ENCODE peak calls at places on chromosomes 2 and 18, in five cellular contexts. One of them, this sample, is unnamed.
A peak's percentile ranks its signal among the peaks of the same experiment; 100 is the strongest.

GRCh38 chr2:47249931-47250330 is 94.8 kb upstream of the STPG4 start:
- DNase-seq in mucosa of descending colon: no peak
- DNase-seq in cardiac muscle cell: no peak
- DNase-seq in right cardiac atrium: no peak
- DNase-seq in psoas muscle: no peak
- DNase-seq in this sample: no peak

GRCh38 chr18:48158721-48159120 is 228.3 kb upstream of the SMAD2 start:
- DNase-seq in mucosa of descending colon: no peak
- DNase-seq in psoas muscle: no peak
- DNase-seq in right cardiac atrium: no peak
- DNase-seq in cardiac muscle cell: no peak
- DNase-seq in this sample: no peak

GRCh38 chr2:20156826-20157605 is 67.9 kb downstream of the SDC1 start:
- DNase-seq in cardiac muscle cell: no peak
- DNase-seq in psoas muscle: no peak
- DNase-seq in right cardiac atrium: no peak
- DNase-seq in mucosa of descending colon: no peak
- DNase-seq in this sample: no peak

GRCh38 chr2:74249406-74250122 is 51.1 kb downstream of the MTHFD2 start:
- DNase-seq in cardiac muscle cell: no peak
- DNase-seq in right cardiac atrium: no peak
- DNase-seq in psoas muscle: no peak
- DNase-seq in mucosa of descending colon: no peak
- DNase-seq in this sample: no peak

GRCh38 chr2:63041592-63041991 is 9.0 kb upstream of the OTX1 start:
- DNase-seq in cardiac muscle cell: no peak
- DNase-seq in psoas muscle: no peak
- DNase-seq in right cardiac atrium: no peak
- DNase-seq in mucosa of descending colon: no peak
- DNase-seq in this sample: no peak

GRCh38 chr18:3579701-3580100 is 129.7 kb downstream of the TGIF1 start:
- DNase-seq in psoas muscle: no peak
- DNase-seq in right cardiac atrium: no peak
- DNase-seq in mucosa of descending colon: no peak
- DNase-seq in cardiac muscle cell: no peak
- DNase-seq in this sample: no peak

GRCh38 chr2:39631256-39631655 is 34.5 kb upstream of the TMEM178A start:
- DNase-seq in mucosa of descending colon: no peak
- DNase-seq in right cardiac atrium: no peak
- DNase-seq in psoas muscle: no peak
- DNase-seq in cardiac muscle cell: no peak
- DNase-seq in this sample: no peak

GRCh38 chr2:142033393-142033792 is 97.4 kb downstream of the LRP1B start:
- DNase-seq in cardiac muscle cell: peak; percentile 10
- DNase-seq in right cardiac atrium: no peak
- DNase-seq in mucosa of descending colon: no peak
- DNase-seq in psoas muscle: no peak
- DNase-seq in this sample: no peak

GRCh38 chr18:59093668-59094067 is 46.0 kb upstream of the SEC11C start:
- DNase-seq in cardiac muscle cell: no peak
- DNase-seq in psoas muscle: no peak
- DNase-seq in right cardiac atrium: no peak
- DNase-seq in mucosa of descending colon: no peak
- DNase-seq in this sample: no peak

GRCh38 chr2:43180901-43181300 is 45.5 kb downstream of the ZFP36L2 start:
- DNase-seq in mucosa of descending colon: no peak
- DNase-seq in right cardiac atrium: no peak
- DNase-seq in cardiac muscle cell: no peak
- DNase-seq in psoas muscle: no peak
- DNase-seq in this sample: no peak

GRCh38 chr2:43176449-43176848 is 50.0 kb downstream of the ZFP36L2 start:
- DNase-seq in mucosa of descending colon: no peak
- DNase-seq in cardiac muscle cell: no peak
- DNase-seq in right cardiac atrium: no peak
- DNase-seq in psoas muscle: no peak
- DNase-seq in this sample: no peak

GRCh38 chr2:43179947-43180346 is 46.5 kb downstream of the ZFP36L2 start:
- DNase-seq in mucosa of descending colon: no peak
- DNase-seq in right cardiac atrium: no peak
- DNase-seq in cardiac muscle cell: no peak
- DNase-seq in psoas muscle: no peak
- DNase-seq in this sample: peak; percentile 1

GRCh38 chr2:43178055-43178598 is 48.3 kb downstream of the ZFP36L2 start:
- DNase-seq in mucosa of descending colon: no peak
- DNase-seq in psoas muscle: no peak
- DNase-seq in right cardiac atrium: no peak
- DNase-seq in cardiac muscle cell: no peak
- DNase-seq in this sample: no peak

DNA sequence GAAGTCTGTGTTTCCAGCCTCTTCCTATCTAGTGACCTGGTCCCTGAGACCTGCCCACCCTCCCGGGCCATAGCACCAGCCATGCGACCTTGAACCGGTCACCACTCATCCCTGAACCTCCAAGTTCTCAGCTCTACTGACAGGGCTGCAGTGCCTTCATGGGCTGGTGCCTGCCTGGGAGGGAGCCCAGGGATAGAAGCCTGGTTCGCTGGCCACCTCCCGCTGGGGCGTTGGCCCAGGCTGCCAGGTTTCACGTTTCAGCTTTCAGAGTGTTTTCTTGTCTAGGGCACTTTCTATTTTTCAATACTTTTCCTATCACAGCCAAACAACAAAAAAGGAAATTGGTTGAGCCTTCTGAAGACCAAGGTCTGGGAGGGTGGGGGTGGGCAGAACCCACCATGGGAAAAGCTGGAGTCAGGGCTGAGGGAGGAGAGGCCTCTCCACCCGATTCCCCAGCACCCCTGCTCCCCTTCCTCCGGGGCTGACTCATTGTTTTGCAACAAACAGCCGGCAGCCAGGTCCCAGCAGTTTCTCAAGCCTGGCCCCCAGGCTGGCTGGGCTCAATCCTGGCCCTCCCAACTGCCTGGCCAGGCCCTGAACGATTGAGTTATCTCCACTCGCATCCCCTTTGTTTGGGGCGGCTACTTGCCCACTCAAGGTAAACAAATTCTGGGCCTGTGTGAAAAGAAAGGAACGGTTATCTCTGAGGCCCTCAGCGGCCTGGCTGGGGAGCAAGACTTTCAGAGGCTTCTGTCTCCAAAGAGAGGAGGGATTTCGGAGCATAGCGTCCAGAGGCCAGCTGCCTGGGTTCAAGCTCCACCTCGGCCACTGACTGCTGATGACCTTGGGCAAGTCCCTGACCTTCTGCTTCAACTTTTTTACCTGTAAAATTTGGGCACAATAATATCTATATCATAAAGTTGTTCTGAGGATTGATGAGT is 47.5 kb downstream of the ZFP36L2 start:
- DNase-seq in mucosa of descending colon: peak; percentile 81
- DNase-seq in cardiac muscle cell: peak; percentile 43
- DNase-seq in psoas muscle: peak; percentile 88
- DNase-seq in right cardiac atrium: peak; percentile 82
- DNase-seq in this sample: peak; percentile 67
- H3K4me3 ChIP-seq in mucosa of descending colon: no peak overlapping the region
- H3K4me3 ChIP-seq in cardiac muscle cell: no peak overlapping the region
- H3K4me3 ChIP-seq in psoas muscle: peak overlapping the region; percentile 54
- H3K4me3 ChIP-seq in right cardiac atrium: no peak overlapping the region
- H3K4me3 ChIP-seq in this sample: no peak overlapping the region

DNA sequence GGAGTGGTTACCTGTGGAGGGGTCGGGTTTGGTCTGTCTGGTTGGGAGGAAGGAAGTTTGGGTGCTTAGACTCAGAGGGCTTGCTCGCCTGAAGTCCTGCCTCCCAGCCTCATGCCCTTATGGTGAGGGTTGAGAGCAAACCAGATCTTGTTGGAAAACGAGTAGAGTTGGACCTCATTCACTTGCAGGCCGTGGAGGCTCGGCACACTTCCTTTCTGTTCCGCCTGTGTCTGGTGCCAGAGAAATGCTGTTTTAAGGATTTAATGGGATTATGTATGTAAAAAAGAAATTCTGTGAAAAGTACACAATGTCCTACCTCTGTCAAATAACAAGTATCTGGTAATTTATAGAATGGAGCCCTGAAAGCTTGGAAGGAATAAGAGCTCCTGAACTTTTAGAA is 29.6 kb downstream of the GATA6 start:
- DNase-seq in right cardiac atrium: no peak
- DNase-seq in mucosa of descending colon: no peak
- DNase-seq in cardiac muscle cell: no peak
- DNase-seq in psoas muscle: no peak
- DNase-seq in this sample: no peak
- H3K4me1 ChIP-seq in right cardiac atrium: peaks cover 17% of the 10 kb centered on the region
- H3K4me1 ChIP-seq in mucosa of descending colon: peaks cover 22% of the 10 kb centered on the region
- H3K4me1 ChIP-seq in cardiac muscle cell: peaks cover 40% of the 10 kb centered on the region
- H3K4me1 ChIP-seq in psoas muscle: no peaks in the 10 kb centered on the region
- H3K4me1 ChIP-seq in this sample: peaks cover 25% of the 10 kb centered on the region

GRCh38 chr2:98515571-98515927 is 70.9 kb downstream of the INPP4A start:
- DNase-seq in mucosa of descending colon: no peak
- DNase-seq in cardiac muscle cell: no peak
- DNase-seq in right cardiac atrium: no peak
- DNase-seq in psoas muscle: no peak
- DNase-seq in this sample: no peak
- H3K4me3 ChIP-seq in mucosa of descending colon: no peak overlapping the region
- H3K4me3 ChIP-seq in cardiac muscle cell: no peak overlapping the region
- H3K4me3 ChIP-seq in right cardiac atrium: no peak overlapping the region
- H3K4me3 ChIP-seq in psoas muscle: no peak overlapping the region
- H3K4me3 ChIP-seq in this sample: no peak overlapping the region

GRCh38 chr2:8645176-8645831 is 36.6 kb upstream of the ID2 start:
- DNase-seq in cardiac muscle cell: no peak
- DNase-seq in psoas muscle: no peak
- DNase-seq in mucosa of descending colon: no peak
- DNase-seq in right cardiac atrium: no peak
- DNase-seq in this sample: no peak

GRCh38 chr2:8649718-8650117 is 32.1 kb upstream of the ID2 start:
- DNase-seq in psoas muscle: no peak
- DNase-seq in cardiac muscle cell: no peak
- DNase-seq in mucosa of descending colon: no peak
- DNase-seq in right cardiac atrium: no peak
- DNase-seq in this sample: no peak

GRCh38 chr2:8646731-8647461 is 35.0 kb upstream of the ID2 start:
- DNase-seq in psoas muscle: no peak
- DNase-seq in mucosa of descending colon: no peak
- DNase-seq in cardiac muscle cell: no peak
- DNase-seq in right cardiac atrium: no peak
- DNase-seq in this sample: no peak

GRCh38 chr2:8648441-8648840 is 33.4 kb upstream of the ID2 start:
- DNase-seq in cardiac muscle cell: no peak
- DNase-seq in psoas muscle: no peak
- DNase-seq in right cardiac atrium: no peak
- DNase-seq in mucosa of descending colon: no peak
- DNase-seq in this sample: no peak

DNA sequence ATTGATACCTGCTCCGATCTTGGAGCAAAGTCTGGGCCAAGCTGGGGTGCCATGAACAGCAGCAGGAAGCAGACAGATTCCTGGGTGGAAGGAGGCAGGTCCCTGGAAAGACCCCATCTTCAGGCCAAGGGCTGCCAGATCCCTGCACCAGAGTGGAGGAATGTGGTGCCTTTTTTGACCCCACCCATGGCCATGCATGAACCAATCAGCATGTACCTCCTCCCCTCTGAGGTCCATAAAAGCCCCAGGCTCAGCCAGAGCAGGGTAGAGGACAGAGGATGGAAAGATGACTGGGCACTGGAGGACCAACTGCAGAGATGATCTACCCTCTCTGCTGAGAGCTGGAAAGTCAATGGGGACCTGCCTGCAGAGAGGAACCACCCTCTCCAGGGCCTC is 34.4 kb upstream of the ID2 start:
- DNase-seq in mucosa of descending colon: no peak
- DNase-seq in psoas muscle: no peak
- DNase-seq in cardiac muscle cell: no peak
- DNase-seq in right cardiac atrium: no peak
- DNase-seq in this sample: no peak
- H3K4me1 ChIP-seq in mucosa of descending colon: no peaks in the 10 kb centered on the region
- H3K4me1 ChIP-seq in psoas muscle: no peaks in the 10 kb centered on the region
- H3K4me1 ChIP-seq in cardiac muscle cell: no peaks in the 10 kb centered on the region
- H3K4me1 ChIP-seq in right cardiac atrium: no peaks in the 10 kb centered on the region
- H3K4me1 ChIP-seq in this sample: peaks cover 14% of the 10 kb centered on the region

GRCh38 chr2:209753020-209753419 is 18.6 kb upstream of the UNC80 start:
- DNase-seq in right cardiac atrium: no peak
- DNase-seq in cardiac muscle cell: no peak
- DNase-seq in mucosa of descending colon: no peak
- DNase-seq in psoas muscle: no peak
- DNase-seq in this sample: no peak
- H3K4me3 ChIP-seq in right cardiac atrium: no peak overlapping the region
- H3K4me3 ChIP-seq in cardiac muscle cell: no peak overlapping the region
- H3K4me3 ChIP-seq in mucosa of descending colon: no peak overlapping the region
- H3K4me3 ChIP-seq in psoas muscle: no peak overlapping the region
- H3K4me3 ChIP-seq in this sample: no peak overlapping the region

GRCh38 chr2:102111823-102112222 is 30.7 kb upstream of the IL1R1 start:
- DNase-seq in mucosa of descending colon: no peak
- DNase-seq in psoas muscle: no peak
- DNase-seq in cardiac muscle cell: peak; percentile 52
- DNase-seq in right cardiac atrium: no peak
- DNase-seq in this sample: no peak
- H3K4me1 ChIP-seq in mucosa of descending colon: peaks cover 8% of the 10 kb centered on the region
- H3K4me1 ChIP-seq in psoas muscle: peaks cover 57% of the 10 kb centered on the region
- H3K4me1 ChIP-seq in cardiac muscle cell: peaks cover 11% of the 10 kb centered on the region
- H3K4me1 ChIP-seq in right cardiac atrium: peaks cover 2% of the 10 kb centered on the region
- H3K4me1 ChIP-seq in this sample: peaks cover 35% of the 10 kb centered on the region

DNA sequence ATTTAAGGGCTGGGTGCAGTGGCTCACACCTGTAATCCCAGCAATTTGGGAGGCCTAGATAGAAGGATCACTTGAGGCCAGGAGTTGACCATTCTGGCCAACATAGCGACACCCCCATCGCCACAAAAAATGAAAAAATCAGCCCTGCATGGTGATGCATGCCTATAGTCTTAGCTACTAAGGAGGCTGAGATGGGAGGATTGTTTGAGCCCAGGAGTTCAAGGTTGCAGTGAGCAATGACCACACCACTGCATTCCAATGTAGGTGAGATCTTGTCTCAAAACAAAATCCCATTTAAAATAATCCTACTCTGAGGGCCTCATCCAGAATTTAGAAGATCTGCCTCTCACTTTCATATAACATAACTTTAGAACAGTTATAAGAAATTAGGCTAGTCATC is 2.7 kb upstream of the SERTAD2 start:
- DNase-seq in cardiac muscle cell: no peak
- DNase-seq in mucosa of descending colon: no peak
- DNase-seq in right cardiac atrium: no peak
- DNase-seq in psoas muscle: no peak
- DNase-seq in this sample: no peak
- H3K4me3 ChIP-seq in cardiac muscle cell: no peak overlapping the region
- H3K4me3 ChIP-seq in mucosa of descending colon: no peak overlapping the region
- H3K4me3 ChIP-seq in right cardiac atrium: no peak overlapping the region
- H3K4me3 ChIP-seq in psoas muscle: no peak overlapping the region
- H3K4me3 ChIP-seq in this sample: no peak overlapping the region

GRCh38 chr18:77063256-77063655 is 69.3 kb downstream of the MBP start:
- DNase-seq in mucosa of descending colon: peak; percentile 75
- DNase-seq in cardiac muscle cell: no peak
- DNase-seq in psoas muscle: no peak
- DNase-seq in right cardiac atrium: no peak
- DNase-seq in this sample: no peak
- H3K4me1 ChIP-seq in mucosa of descending colon: peaks cover 13% of the 10 kb centered on the region
- H3K4me1 ChIP-seq in cardiac muscle cell: no peaks in the 10 kb centered on the region
- H3K4me1 ChIP-seq in psoas muscle: peaks cover 42% of the 10 kb centered on the region
- H3K4me1 ChIP-seq in right cardiac atrium: peaks cover 11% of the 10 kb centered on the region
- H3K4me1 ChIP-seq in this sample: no peaks in the 10 kb centered on the region

GRCh38 chr2:37322368-37322767 is 2.3 kb downstream of the PRKD3 start:
- DNase-seq in cardiac muscle cell: no peak
- DNase-seq in right cardiac atrium: no peak
- DNase-seq in psoas muscle: no peak
- DNase-seq in mucosa of descending colon: no peak
- DNase-seq in this sample: no peak
- H3K4me3 ChIP-seq in cardiac muscle cell: no peak overlapping the region
- H3K4me3 ChIP-seq in right cardiac atrium: peak overlapping the region; percentile 22
- H3K4me3 ChIP-seq in psoas muscle: peak overlapping the region; percentile 94
- H3K4me3 ChIP-seq in mucosa of descending colon: no peak overlapping the region
- H3K4me3 ChIP-seq in this sample: no peak overlapping the region

This sample was measured in Caco-2.